ENCODE peak calls at places on chromosomes 3 and 15, in six cellular contexts. L is esophagus squamous epithelium; F is CD4-positive, alpha-beta memory T cell; U is heart left ventricle; G is endothelial cell of umbilical vein; N is astrocyte. B is an unnamed sample.

GRCh38 chr3:45437388-45437787 is 49.0 kb downstream of the LARS2 start:
- DNase-seq in N (no peak), G (peak), L (no peak), U (no peak), F (no peak), B (no peak)

GRCh38 chr3:50516048-50516871 is 12.8 kb upstream of the CACNA2D2 start:
- DNase-seq in U (peak), F (no peak), N (no peak), G (peak), L (no peak), B (no peak)

GRCh38 chr15:75573643-75574384 is 5.3 kb downstream of the PTPN9 start:
- DNase-seq in G (no peak), L (no peak), N (no peak), U (no peak), F (no peak), B (no peak)

GRCh38 chr3:154120903-154121235 is 321 bp upstream of the ARHGEF26 start:
- DNase-seq in G (no peak), N (no peak), U (no peak), L (no peak), F (no peak), B (no peak)

GRCh38 chr3:183272142-183272541 is 19.1 kb downstream of the B3GNT5 start:
- DNase-seq in G (no peak), F (no peak), N (no peak), L (no peak), U (no peak), B (no peak)

GRCh38 chr3:192727032-192727847 is at the start of gene FGF12:
- DNase-seq in U (peak), G (peak), N (peak), L (no peak), F (no peak), B (peak)

GRCh38 chr3:101466465-101467309 is 46.3 kb downstream of the SENP7 start:
- DNase-seq in N (no peak), U (no peak), G (no peak), L (no peak), F (peak), B (no peak)

GRCh38 chr3:33879540-33879939 is 81.1 kb downstream of the PDCD6IP start:
- DNase-seq in N (no peak), G (no peak), U (no peak), F (no peak), L (no peak), B (no peak)

GRCh38 chr3:165837058-165837525 is at the start of gene BCHE:
- DNase-seq in G (peak), L (no peak), F (no peak), N (peak), U (peak), B (peak)

GRCh38 chr15:60062826-60063225 is 58.7 kb downstream of the FOXB1 start:
- DNase-seq in G (no peak), U (no peak), F (no peak), N (peak), L (no peak), B (peak)

GRCh38 chr3:101935081-101935480 is 85.8 kb downstream of the NFKBIZ start:
- DNase-seq in N (no peak), G (no peak), L (no peak), U (no peak), F (no peak), B (no peak)

GRCh38 chr3:59313365-59313764 is 263.5 kb upstream of the CFAP20DC start:
- DNase-seq in N (no peak), U (peak), L (no peak), F (peak), G (no peak), B (peak)

GRCh38 chr15:81050806-81051205 is 50.1 kb downstream of the TLNRD1 start:
- DNase-seq in G (no peak), U (no peak), F (no peak), N (no peak), L (no peak), B (no peak)

GRCh38 chr3:197010556-197011351 is 18.9 kb downstream of the MELTF start:
- DNase-seq in F (no peak), L (no peak), G (no peak), N (no peak), U (peak), B (no peak)

GRCh38 chr3:147654827-147655226 is 245.7 kb downstream of the ZIC1 start:
- DNase-seq in L (no peak), U (no peak), F (no peak), G (no peak), N (peak), B (peak)

GRCh38 chr3:186642014-186642413 is 1.8 kb downstream of the FETUB start:
- DNase-seq in G (no peak), F (no peak), L (no peak), N (no peak), U (no peak), B (no peak)

GRCh38 chr3:50126287-50127211 is 28.6 kb upstream of the SEMA3F start:
- DNase-seq in U (peak), L (no peak), N (peak), G (no peak), F (no peak), B (no peak)

GRCh38 chr3:67090472-67090871 is 92.4 kb downstream of the KBTBD8 start:
- DNase-seq in G (peak), F (no peak), L (no peak), U (no peak), N (peak), B (peak)

GRCh38 chr15:77944002-77944867 is 133.3 kb downstream of the TBC1D2B start:
- DNase-seq in N (peak), L (peak), U (peak), G (peak), F (peak), B (peak)

DNA sequence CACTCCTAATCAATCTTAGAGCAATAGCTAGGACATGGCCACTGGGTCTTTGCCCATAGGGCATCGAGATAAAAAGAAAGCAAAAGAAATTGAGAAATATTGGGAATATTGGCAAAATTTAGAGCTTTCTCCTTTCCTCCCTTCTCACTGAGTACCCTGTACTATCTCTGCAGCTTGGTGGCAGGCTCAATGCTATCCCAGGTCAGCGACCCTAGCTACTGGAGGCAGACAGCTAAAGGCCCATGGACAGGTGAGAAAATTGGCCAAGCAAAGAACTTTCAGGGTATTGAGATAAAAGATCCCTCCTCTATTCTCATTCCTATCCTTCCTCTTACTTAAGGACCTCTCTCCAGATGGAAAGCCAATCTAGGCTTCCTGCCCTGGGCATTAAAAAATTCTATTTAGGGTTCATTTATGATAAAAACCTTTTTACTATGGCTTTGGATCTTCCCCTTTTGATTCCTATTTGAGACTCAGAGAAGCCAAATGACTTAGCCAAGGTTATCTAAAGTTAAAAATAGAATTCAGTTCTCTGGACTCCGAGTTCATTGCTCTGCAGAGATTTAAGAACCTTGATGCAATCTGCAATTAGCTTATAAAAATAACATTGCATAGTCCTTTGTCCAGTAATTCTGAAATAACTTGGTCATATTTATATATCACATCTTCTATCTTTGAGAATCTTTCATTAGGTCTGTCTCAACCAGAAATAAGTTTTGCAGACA is 75.4 kb downstream of the THRB start:
- DNase-seq in N (no peak), F (no peak), G (no peak), L (no peak), U (no peak), B (no peak)
- H3K27ac ChIP-seq in N (no peak), F (no peak), G (no peak), L (no peak), U (peak), B (no peak)

DNA sequence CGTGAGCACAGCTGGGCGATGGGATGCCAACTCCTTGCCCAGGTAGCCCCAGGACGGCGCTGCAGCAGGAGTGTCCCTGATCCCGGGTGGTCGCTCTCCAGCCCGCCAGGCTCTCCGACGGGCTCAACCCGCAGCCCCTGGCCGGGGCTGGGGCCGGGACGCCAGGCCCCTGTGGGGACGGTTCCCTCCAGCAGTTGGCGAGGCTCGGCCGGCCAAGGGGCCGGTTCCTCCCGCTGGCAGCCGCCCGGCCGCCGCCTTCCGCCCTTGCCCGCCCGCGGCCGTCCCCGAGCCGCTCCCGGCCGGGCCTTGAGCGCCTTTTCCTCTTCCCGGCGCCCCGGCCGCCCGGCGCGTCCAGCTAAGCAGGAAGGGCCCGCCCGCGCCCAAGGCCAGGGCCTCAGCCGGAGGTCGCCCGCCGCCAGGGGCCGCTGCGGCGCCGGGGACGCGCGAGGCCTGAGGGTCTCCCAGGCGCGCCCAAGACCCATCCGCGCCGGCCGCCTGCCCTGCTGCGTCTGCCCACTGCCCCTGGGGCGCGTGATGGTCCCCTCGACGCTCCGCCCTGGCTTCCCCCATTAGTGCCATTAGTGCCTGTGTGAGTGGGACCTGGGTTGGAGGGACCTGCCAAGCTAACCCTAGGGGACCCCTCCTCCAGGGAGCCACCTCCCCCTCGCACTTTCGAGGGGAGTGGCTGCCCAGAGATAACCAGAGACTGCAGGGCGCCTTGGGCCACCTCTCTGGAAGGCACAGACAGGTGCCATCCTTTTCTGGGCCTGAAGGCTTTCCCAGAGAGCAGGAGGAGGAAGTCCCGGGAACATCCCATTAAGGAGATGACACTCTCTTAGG is 106.4 kb downstream of the FBLN2 start:
- DNase-seq in F (peak), L (no peak), U (peak), G (peak), N (peak), B (no peak)
- H3K4me3 ChIP-seq in F (no peak), L (peak), U (peak), G (peak), N (no peak), B (peak)

GRCh38 chr3:124666067-124666466 is 64.2 kb upstream of the UMPS start:
- DNase-seq in F (no peak), U (no peak), N (no peak), G (no peak), L (no peak), B (no peak)

GRCh38 chr3:124660606-124661005 is 69.6 kb upstream of the UMPS start:
- DNase-seq in F (no peak), G (no peak), N (no peak), U (no peak), L (no peak), B (no peak)

GRCh38 chr3:124659175-124659574 is 71.1 kb upstream of the UMPS start:
- DNase-seq in F (no peak), N (no peak), L (no peak), U (no peak), G (no peak), B (no peak)

GRCh38 chr3:124664804-124665203 is 65.4 kb upstream of the UMPS start:
- DNase-seq in L (no peak), G (no peak), U (no peak), N (peak), F (no peak), B (no peak)

GRCh38 chr3:124663690-124664089 is 66.6 kb upstream of the UMPS start:
- DNase-seq in N (no peak), G (no peak), L (no peak), U (no peak), F (no peak), B (peak)
- H3K27ac ChIP-seq in N (no peak), G (no peak), L (no peak), U (no peak), F (no peak), B (no peak)

GRCh38 chr15:71788646-71789579 is 21.4 kb upstream of the NR2E3 start:
- DNase-seq in G (peak), U (no peak), L (no peak), F (no peak), N (no peak), B (no peak)

GRCh38 chr15:71791975-71792374 is 18.4 kb upstream of the NR2E3 start:
- DNase-seq in U (no peak), G (no peak), L (no peak), F (no peak), N (no peak), B (no peak)

GRCh38 chr15:71792521-71792920 is 17.8 kb upstream of the NR2E3 start:
- DNase-seq in L (no peak), N (peak), F (no peak), G (peak), U (no peak), B (peak)

GRCh38 chr15:71789616-71790015 is 20.7 kb upstream of the NR2E3 start:
- DNase-seq in F (no peak), U (no peak), G (no peak), N (no peak), L (no peak), B (no peak)

DNA sequence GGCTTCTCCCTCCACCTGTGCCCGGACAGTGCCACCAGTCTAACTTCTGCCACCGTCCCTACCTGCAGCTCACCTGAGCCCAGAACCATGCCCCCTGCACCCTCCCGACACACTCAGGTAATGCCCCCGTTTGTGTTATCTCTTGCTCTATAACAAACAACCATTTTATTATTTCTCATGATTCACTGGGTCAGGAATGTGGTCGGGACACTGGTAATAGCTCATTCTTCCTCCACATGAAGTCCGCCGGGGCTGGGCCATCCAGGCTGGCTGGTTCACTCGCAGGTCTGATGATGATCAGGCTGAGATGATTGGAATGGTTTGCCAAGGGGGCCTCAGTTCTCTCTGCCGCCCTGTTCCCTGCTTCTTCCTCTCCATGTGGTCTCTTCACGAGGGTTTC is 20.3 kb upstream of the NR2E3 start:
- DNase-seq in G (peak), F (no peak), L (no peak), U (no peak), N (peak), B (peak)
- H3K4me3 ChIP-seq in G (no peak), F (no peak), L (no peak), U (no peak), N (no peak), B (no peak)

DNA sequence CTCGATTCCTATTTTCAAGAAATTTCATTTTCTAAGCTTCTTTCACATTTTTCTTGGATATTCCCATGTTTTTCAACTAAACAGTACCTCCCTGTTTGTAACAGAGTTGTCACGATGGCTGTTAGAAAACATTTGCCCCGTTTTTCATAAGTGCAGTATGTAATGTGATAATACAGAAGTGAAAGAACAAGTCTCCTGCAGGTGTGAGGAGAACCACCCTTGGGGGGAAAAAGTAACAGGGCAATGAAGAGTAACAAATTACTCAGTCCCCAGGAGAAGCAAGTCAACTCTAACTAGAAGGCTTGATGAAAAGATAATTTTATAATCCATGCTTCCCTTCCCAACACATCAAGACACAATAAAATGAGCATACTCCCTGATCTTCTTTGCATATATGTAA is 493.3 kb downstream of the FOXP1 start:
- DNase-seq in U (no peak), L (no peak), F (no peak), G (no peak), N (no peak), B (no peak)
- H3K27ac ChIP-seq in U (no peak), L (no peak), F (no peak), G (no peak), N (no peak), B (no peak)

DNA sequence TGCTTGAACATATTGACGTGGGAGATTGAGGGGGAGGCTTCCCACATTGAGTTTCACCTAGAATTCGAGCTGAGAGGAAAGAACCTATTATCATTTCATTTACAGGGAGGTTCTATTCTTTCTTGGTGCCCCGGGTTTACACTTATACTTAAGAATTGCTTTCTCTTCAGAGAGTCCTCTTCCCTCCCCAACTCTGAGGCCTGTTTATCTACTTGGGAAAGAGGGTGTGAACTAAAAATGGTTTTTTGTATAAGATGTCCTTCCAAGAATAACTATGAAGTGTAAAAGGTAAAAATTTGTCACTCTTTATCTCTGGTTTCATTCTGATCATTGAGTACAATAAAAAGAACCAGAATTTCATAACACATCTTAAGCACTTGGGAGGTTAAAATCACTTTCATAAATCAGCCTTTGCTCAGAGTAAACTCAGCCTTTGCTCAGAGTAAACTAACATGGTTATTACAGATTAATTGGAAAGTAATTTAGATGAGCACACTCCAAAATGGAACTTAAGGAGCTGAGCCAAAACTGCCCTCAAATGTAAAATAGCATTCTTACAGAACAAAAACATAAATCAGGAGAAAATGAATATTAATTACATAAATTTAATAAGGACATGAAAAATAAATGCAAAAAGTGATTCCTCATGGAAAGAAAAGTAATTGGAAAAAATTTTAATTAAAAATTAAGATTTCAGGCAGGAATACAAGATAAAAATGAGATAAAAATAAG is 75.2 kb downstream of the GADL1 start:
- DNase-seq in U (no peak), G (no peak), N (no peak), L (no peak), F (no peak), B (no peak)
- H3K4me3 ChIP-seq in U (no peak), G (no peak), N (no peak), L (no peak), F (no peak), B (no peak)